ENCODE peak calls at places on chromosomes 16 and 17, in eight cellular contexts. N is GM23248, C is neural progenitor cell, S is psoas muscle, Z is ascending aorta, Y is spleen, X is ovary, H is aorta. W is an unnamed sample. For H3K27me3, the result is how much of the 10 kb centered on the place peaks cover.

GRCh38 chr16:66388350-66389139 is 22.1 kb downstream of the CDH5 start:
- DNase-seq in Z (no peak), N (no peak), S (no peak), Y (peak), C (no peak), H (no peak), X (no peak), W (no peak)

GRCh38 chr16:72850863-72851262 is 197.1 kb downstream of the ZFHX3 start:
- DNase-seq in N (peak), H (peak), Z (peak), X (no peak), S (no peak), Y (no peak), C (no peak), W (no peak)

GRCh38 chr17:60392845-60393702 is 1.1 kb upstream of the USP32 start:
- DNase-seq in Z (no peak), Y (no peak), H (peak), S (no peak), X (peak), C (peak), N (peak), W (no peak)

GRCh38 chr17:82353484-82353883 is 5.6 kb upstream of the TEX19 start:
- DNase-seq in X (peak), N (no peak), Y (no peak), C (no peak), Z (no peak), H (no peak), S (peak), W (no peak)

GRCh38 chr17:66538776-66539175 is 236.4 kb downstream of the PRKCA start:
- DNase-seq in S (no peak), Y (no peak), N (no peak), H (no peak), X (no peak), Z (no peak), C (no peak), W (no peak)

GRCh38 chr17:44360826-44361225 is 2.8 kb downstream of the FAM171A2 start:
- DNase-seq in C (peak), H (peak), S (no peak), N (peak), Z (no peak), Y (no peak), X (peak), W (peak)

GRCh38 chr17:81577278-81578000 is 25.3 kb upstream of the FAAP100 start:
- DNase-seq in N (no peak), X (no peak), Y (no peak), C (no peak), H (no peak), S (no peak), Z (no peak), W (no peak)

GRCh38 chr16:85697441-85697840 is 8.7 kb upstream of the GINS2 start:
- DNase-seq in H (no peak), X (no peak), Y (no peak), C (no peak), N (no peak), S (no peak), Z (no peak), W (no peak)

GRCh38 chr17:82752371-82753200 is 721 bp downstream of the TBCD start:
- DNase-seq in C (peak), X (peak), H (peak), Z (no peak), Y (no peak), S (peak), N (peak), W (peak)

GRCh38 chr17:79747508-79748295 is 17.0 kb downstream of the ENPP7 start:
- DNase-seq in C (peak), X (no peak), N (peak), H (no peak), S (no peak), Y (no peak), Z (no peak), W (peak)
- H3K27me3 ChIP-seq in C (half or more), X (under half), N (half or more), H (under half), S (under half), Y (half or more), Z (under half), W (under half)

GRCh38 chr16:79328327-79329162 is 272.0 kb downstream of the MAF start:
- DNase-seq in Y (no peak), Z (no peak), N (peak), C (peak), H (no peak), X (no peak), S (no peak), W (peak)
- H3K4me3 ChIP-seq in Y (no peak), Z (no peak), N (no peak), C (no peak), H (no peak), X (no peak), S (no peak), W (no peak)

DNA sequence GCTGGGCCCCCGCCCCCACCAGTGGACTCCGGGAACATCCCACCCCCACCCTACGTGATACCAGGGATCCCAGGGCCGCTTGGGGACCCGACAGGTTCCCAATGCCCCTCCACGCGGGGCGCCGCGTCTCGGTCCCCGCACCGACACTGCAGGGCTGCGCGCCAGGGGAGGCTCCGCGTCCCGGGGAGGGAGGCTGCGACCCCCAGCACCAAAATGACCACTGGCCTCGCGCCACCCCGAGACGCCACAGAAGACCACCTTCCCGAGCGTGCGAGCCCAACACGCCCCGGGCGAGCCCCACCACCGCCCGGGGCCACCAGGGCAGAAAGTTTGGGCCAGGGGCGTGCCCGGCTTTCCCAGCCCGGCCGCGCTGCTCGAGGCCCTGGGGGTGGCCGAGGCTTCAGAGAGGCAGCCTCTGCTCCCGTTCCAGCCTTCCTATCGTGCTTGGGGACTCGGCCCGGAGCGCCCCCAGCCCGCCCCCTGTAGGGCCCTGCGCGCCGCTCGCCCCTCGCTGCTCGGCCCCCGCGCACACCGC is 1.2 kb downstream of the RBFOX3 start:
- DNase-seq in S (no peak), C (peak), X (no peak), H (no peak), Y (no peak), Z (no peak), N (no peak), W (peak)
- H3K27me3 ChIP-seq in S (under half), C (half or more), X (under half), H (under half), Y (half or more), Z (under half), N (under half), W (under half)

GRCh38 chr16:13779676-13780075 is 140.3 kb upstream of the ERCC4 start:
- DNase-seq in S (no peak), Z (no peak), Y (no peak), X (no peak), N (no peak), C (peak), H (no peak), W (no peak)
- H3K4me3 ChIP-seq in S (no peak), Z (no peak), Y (no peak), X (no peak), N (no peak), C (no peak), H (no peak), W (no peak)

GRCh38 chr16:19959736-19960135 is 75.1 kb upstream of the GPRC5B start:
- DNase-seq in X (no peak), S (no peak), Y (no peak), C (no peak), H (no peak), N (no peak), Z (no peak), W (no peak)
- H3K27me3 ChIP-seq in X (under half), S (under half), Y (under half), C (under half), H (under half), N (under half), Z (under half), W (under half)

GRCh38 chr16:8656376-8656775 is 18.0 kb upstream of the ABAT start:
- DNase-seq in H (no peak), X (no peak), Z (no peak), Y (peak), S (no peak), C (no peak), N (no peak), W (no peak)

GRCh38 chr16:8649829-8650554 is 24.4 kb upstream of the ABAT start:
- DNase-seq in Z (no peak), Y (peak), C (no peak), S (no peak), H (no peak), X (no peak), N (peak), W (no peak)

GRCh38 chr16:8660841-8661301 is 13.5 kb upstream of the ABAT start:
- DNase-seq in N (peak), H (peak), S (peak), X (peak), Z (no peak), Y (peak), C (peak), W (peak)

GRCh38 chr16:8655184-8655717 is 19.2 kb upstream of the ABAT start:
- DNase-seq in Z (no peak), Y (peak), N (peak), X (no peak), C (peak), H (no peak), S (no peak), W (peak)
- H3K4me3 ChIP-seq in Z (no peak), Y (no peak), N (no peak), X (no peak), C (no peak), H (no peak), S (no peak), W (no peak)

DNA sequence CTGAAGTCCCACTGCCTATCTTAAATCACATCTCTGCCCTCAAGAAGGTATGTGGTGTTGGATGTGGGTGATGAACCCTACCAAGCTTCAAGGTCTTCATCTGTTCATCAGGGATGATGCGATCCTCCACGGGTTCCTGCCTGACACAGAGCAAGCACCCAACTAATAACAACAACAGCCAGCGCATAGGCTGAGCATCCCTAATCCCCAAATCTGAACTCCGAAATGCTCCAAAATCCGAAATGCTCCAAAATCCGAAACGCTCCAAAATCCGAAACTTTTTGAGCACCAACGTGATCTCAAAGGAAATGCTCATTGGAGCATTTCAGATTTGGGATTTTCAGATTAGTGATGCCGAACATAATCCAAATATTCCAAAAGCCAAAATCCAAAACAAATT is 238.9 kb upstream of the SDK2 start:
- DNase-seq in X (no peak), S (no peak), C (no peak), N (no peak), Y (no peak), H (no peak), Z (no peak), W (no peak)
- H3K27me3 ChIP-seq in X (under half), S (under half), C (under half), N (under half), Y (under half), H (under half), Z (under half), W (under half)

DNA sequence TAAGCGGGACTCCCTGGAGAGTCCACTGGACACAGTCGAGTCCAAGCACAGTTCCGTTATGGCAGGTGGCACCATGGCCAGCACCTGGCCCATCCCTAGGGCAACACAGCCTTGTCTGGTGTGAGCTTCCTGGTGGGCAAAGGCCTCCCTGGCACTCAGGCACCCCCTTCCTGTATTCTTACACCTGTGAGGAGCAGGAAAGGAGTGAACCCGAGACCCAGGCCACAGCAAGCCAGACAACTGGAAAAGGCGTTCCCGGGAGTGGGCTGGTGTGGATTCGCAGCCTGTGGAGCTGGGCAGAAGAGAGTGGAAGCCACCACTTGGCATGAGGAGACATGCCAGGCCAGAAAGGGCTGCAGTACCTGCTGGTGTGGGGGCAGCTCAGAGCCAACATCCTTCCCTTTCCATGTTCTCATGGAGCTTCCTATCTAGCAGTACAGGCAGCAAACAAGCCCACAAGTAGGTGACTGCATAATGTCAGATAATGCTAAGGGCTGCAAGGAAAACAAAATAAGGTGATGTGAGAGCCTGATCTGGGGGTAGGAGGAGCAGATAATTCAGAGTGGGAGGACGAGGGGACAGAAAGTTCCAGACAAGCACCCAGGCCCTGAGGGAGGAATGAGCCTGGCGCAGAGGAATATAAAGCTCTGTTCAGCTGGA is 87.0 kb downstream of the GNAO1 start:
- DNase-seq in S (no peak), Z (no peak), Y (no peak), X (no peak), C (no peak), N (no peak), H (no peak), W (no peak)
- H3K4me3 ChIP-seq in S (no peak), Z (no peak), Y (peak), X (no peak), C (no peak), N (no peak), H (no peak), W (no peak)

W was measured in H7.